ENCODE peak calls at places on chromosomes 6 and 20, in nine cellular contexts. One of them, this sample, is unnamed.

GRCh38 chr6:81847866-81848265 is 95.4 kb upstream of the TENT5A start:
- DNase-seq in heart left ventricle: no peak
- DNase-seq in mammary epithelial cell: no peak
- DNase-seq in effector memory CD4-positive, alpha-beta T cell: no peak
- DNase-seq in astrocyte: no peak
- DNase-seq in GM23248: no peak
- DNase-seq in cardiac muscle cell: no peak
- DNase-seq in ascending aorta: no peak
- DNase-seq in Peyer's patch: no peak
- DNase-seq in this sample: no peak

GRCh38 chr20:18284805-18285533 is 3.4 kb upstream of the ZNF133 start:
- DNase-seq in heart left ventricle: no peak
- DNase-seq in mammary epithelial cell: no peak
- DNase-seq in effector memory CD4-positive, alpha-beta T cell: no peak
- DNase-seq in astrocyte: no peak
- DNase-seq in GM23248: peak; percentile 40
- DNase-seq in cardiac muscle cell: peak; percentile 14
- DNase-seq in ascending aorta: no peak
- DNase-seq in Peyer's patch: no peak
- DNase-seq in this sample: peak; percentile 22

GRCh38 chr20:61628480-61628879 is 376.4 kb downstream of the CDH4 start:
- DNase-seq in heart left ventricle: no peak
- DNase-seq in mammary epithelial cell: no peak
- DNase-seq in effector memory CD4-positive, alpha-beta T cell: no peak
- DNase-seq in astrocyte: no peak
- DNase-seq in GM23248: no peak
- DNase-seq in cardiac muscle cell: no peak
- DNase-seq in ascending aorta: no peak
- DNase-seq in Peyer's patch: no peak
- DNase-seq in this sample: no peak

GRCh38 chr6:6235786-6236185 is 84.7 kb downstream of the F13A1 start:
- DNase-seq in heart left ventricle: no peak
- DNase-seq in mammary epithelial cell: no peak
- DNase-seq in effector memory CD4-positive, alpha-beta T cell: no peak
- DNase-seq in astrocyte: no peak
- DNase-seq in GM23248: no peak
- DNase-seq in cardiac muscle cell: no peak
- DNase-seq in ascending aorta: no peak
- DNase-seq in Peyer's patch: no peak
- DNase-seq in this sample: no peak

GRCh38 chr20:51650685-51651134 is 108.2 kb upstream of the NFATC2 start:
- DNase-seq in heart left ventricle: no peak
- DNase-seq in mammary epithelial cell: peak; percentile 31
- DNase-seq in effector memory CD4-positive, alpha-beta T cell: no peak
- DNase-seq in astrocyte: peak; percentile 57
- DNase-seq in GM23248: peak; percentile 59
- DNase-seq in cardiac muscle cell: no peak
- DNase-seq in ascending aorta: no peak
- DNase-seq in Peyer's patch: no peak
- DNase-seq in this sample: peak; percentile 61

GRCh38 chr6:137051790-137052472 is 7.2 kb upstream of the IL20RA start:
- DNase-seq in heart left ventricle: peak; percentile 26
- DNase-seq in mammary epithelial cell: no peak
- DNase-seq in effector memory CD4-positive, alpha-beta T cell: no peak
- DNase-seq in astrocyte: no peak
- DNase-seq in GM23248: no peak
- DNase-seq in cardiac muscle cell: peak; percentile 34
- DNase-seq in ascending aorta: no peak
- DNase-seq in Peyer's patch: no peak
- DNase-seq in this sample: no peak

GRCh38 chr6:154606457-154606856 is 96.0 kb upstream of the CNKSR3 start:
- DNase-seq in heart left ventricle: no peak
- DNase-seq in mammary epithelial cell: peak; percentile 96
- DNase-seq in effector memory CD4-positive, alpha-beta T cell: peak; percentile 25
- DNase-seq in astrocyte: no peak
- DNase-seq in GM23248: no peak
- DNase-seq in cardiac muscle cell: no peak
- DNase-seq in ascending aorta: no peak
- DNase-seq in Peyer's patch: no peak
- DNase-seq in this sample: no peak

GRCh38 chr6:106188104-106188794 is 102.1 kb downstream of the PRDM1 start:
- DNase-seq in heart left ventricle: no peak
- DNase-seq in mammary epithelial cell: no peak
- DNase-seq in effector memory CD4-positive, alpha-beta T cell: no peak
- DNase-seq in astrocyte: no peak
- DNase-seq in GM23248: no peak
- DNase-seq in cardiac muscle cell: no peak
- DNase-seq in ascending aorta: no peak
- DNase-seq in Peyer's patch: no peak
- DNase-seq in this sample: peak; percentile 22

GRCh38 chr6:142030115-142030619 is 102.6 kb upstream of the GJE1 start:
- DNase-seq in heart left ventricle: no peak
- DNase-seq in mammary epithelial cell: no peak
- DNase-seq in effector memory CD4-positive, alpha-beta T cell: no peak
- DNase-seq in astrocyte: peak; percentile 46
- DNase-seq in GM23248: peak; percentile 56
- DNase-seq in cardiac muscle cell: no peak
- DNase-seq in ascending aorta: no peak
- DNase-seq in Peyer's patch: no peak
- DNase-seq in this sample: no peak

GRCh38 chr6:13929196-13929595 is 4.4 kb downstream of the RNF182 start:
- DNase-seq in heart left ventricle: no peak
- DNase-seq in mammary epithelial cell: no peak
- DNase-seq in effector memory CD4-positive, alpha-beta T cell: no peak
- DNase-seq in astrocyte: no peak
- DNase-seq in GM23248: no peak
- DNase-seq in cardiac muscle cell: no peak
- DNase-seq in ascending aorta: no peak
- DNase-seq in Peyer's patch: no peak
- DNase-seq in this sample: no peak

GRCh38 chr20:45283529-45284065 is 23.0 kb upstream of the RBPJL start:
- DNase-seq in heart left ventricle: no peak
- DNase-seq in mammary epithelial cell: peak; percentile 62
- DNase-seq in effector memory CD4-positive, alpha-beta T cell: no peak
- DNase-seq in astrocyte: no peak
- DNase-seq in GM23248: peak; percentile 61
- DNase-seq in cardiac muscle cell: no peak
- DNase-seq in ascending aorta: no peak
- DNase-seq in Peyer's patch: no peak
- DNase-seq in this sample: no peak

GRCh38 chr6:94177429-94177828 is 758.1 kb upstream of the EPHA7 start:
- DNase-seq in heart left ventricle: no peak
- DNase-seq in mammary epithelial cell: no peak
- DNase-seq in effector memory CD4-positive, alpha-beta T cell: no peak
- DNase-seq in astrocyte: no peak
- DNase-seq in GM23248: no peak
- DNase-seq in cardiac muscle cell: peak; percentile 2
- DNase-seq in ascending aorta: no peak
- DNase-seq in Peyer's patch: no peak
- DNase-seq in this sample: no peak

GRCh38 chr20:1005452-1006027 is 3.4 kb upstream of the RSPO4 start:
- DNase-seq in heart left ventricle: no peak
- DNase-seq in mammary epithelial cell: peak; percentile 59
- DNase-seq in effector memory CD4-positive, alpha-beta T cell: no peak
- DNase-seq in astrocyte: peak; percentile 9
- DNase-seq in GM23248: peak; percentile 34
- DNase-seq in cardiac muscle cell: peak; percentile 76
- DNase-seq in ascending aorta: no peak
- DNase-seq in Peyer's patch: no peak
- DNase-seq in this sample: no peak

GRCh38 chr20:20366551-20366895 is 1.4 kb upstream of the INSM1 start:
- DNase-seq in heart left ventricle: no peak
- DNase-seq in mammary epithelial cell: no peak
- DNase-seq in effector memory CD4-positive, alpha-beta T cell: no peak
- DNase-seq in astrocyte: no peak
- DNase-seq in GM23248: no peak
- DNase-seq in cardiac muscle cell: no peak
- DNase-seq in ascending aorta: no peak
- DNase-seq in Peyer's patch: no peak
- DNase-seq in this sample: no peak

GRCh38 chr20:32452776-32453466 is 94.8 kb downstream of the ASXL1 start:
- DNase-seq in heart left ventricle: no peak
- DNase-seq in mammary epithelial cell: no peak
- DNase-seq in effector memory CD4-positive, alpha-beta T cell: no peak
- DNase-seq in astrocyte: no peak
- DNase-seq in GM23248: no peak
- DNase-seq in cardiac muscle cell: no peak
- DNase-seq in ascending aorta: no peak
- DNase-seq in Peyer's patch: no peak
- DNase-seq in this sample: no peak

GRCh38 chr20:45791668-45792512 is at the start of the genes DNTTIP1 and WFDC3:
- DNase-seq in heart left ventricle: peak; percentile 95
- DNase-seq in mammary epithelial cell: peak; percentile 87
- DNase-seq in effector memory CD4-positive, alpha-beta T cell: peak; percentile 82
- DNase-seq in astrocyte: peak; percentile 78
- DNase-seq in GM23248: peak; percentile 97
- DNase-seq in cardiac muscle cell: peak; percentile 96
- DNase-seq in ascending aorta: peak; percentile 51
- DNase-seq in Peyer's patch: peak; percentile 96
- DNase-seq in this sample: peak; percentile 97

GRCh38 chr6:40444307-40444706 is 142.9 kb downstream of the LRFN2 start:
- DNase-seq in heart left ventricle: no peak
- DNase-seq in mammary epithelial cell: no peak
- DNase-seq in effector memory CD4-positive, alpha-beta T cell: no peak
- DNase-seq in astrocyte: no peak
- DNase-seq in GM23248: no peak
- DNase-seq in cardiac muscle cell: no peak
- DNase-seq in ascending aorta: no peak
- DNase-seq in Peyer's patch: no peak
- DNase-seq in this sample: no peak

GRCh38 chr20:19560876-19561480 is 197.1 kb upstream of the RIN2 start:
- DNase-seq in heart left ventricle: no peak
- DNase-seq in mammary epithelial cell: no peak
- DNase-seq in effector memory CD4-positive, alpha-beta T cell: no peak
- DNase-seq in astrocyte: no peak
- DNase-seq in GM23248: no peak
- DNase-seq in cardiac muscle cell: no peak
- DNase-seq in ascending aorta: no peak
- DNase-seq in Peyer's patch: no peak
- DNase-seq in this sample: no peak

GRCh38 chr6:32622545-32623401 is 14.4 kb upstream of the HLA-DQA1 start:
- DNase-seq in heart left ventricle: peak; percentile 58
- DNase-seq in mammary epithelial cell: peak; percentile 83
- DNase-seq in effector memory CD4-positive, alpha-beta T cell: peak; percentile 38
- DNase-seq in astrocyte: peak; percentile 1
- DNase-seq in GM23248: peak; percentile 20
- DNase-seq in cardiac muscle cell: peak; percentile 69
- DNase-seq in ascending aorta: no peak
- DNase-seq in Peyer's patch: no peak
- DNase-seq in this sample: no peak

GRCh38 chr20:60137657-60138245 is 179.5 kb downstream of the CDH26 start:
- DNase-seq in heart left ventricle: no peak
- DNase-seq in mammary epithelial cell: peak; percentile 28
- DNase-seq in effector memory CD4-positive, alpha-beta T cell: peak; percentile 5
- DNase-seq in astrocyte: no peak
- DNase-seq in GM23248: peak; percentile 48
- DNase-seq in cardiac muscle cell: no peak
- DNase-seq in ascending aorta: no peak
- DNase-seq in Peyer's patch: no peak
- DNase-seq in this sample: no peak
- H3K4me3 ChIP-seq in heart left ventricle: peak overlapping the region; percentile 38
- H3K4me3 ChIP-seq in mammary epithelial cell: no peak overlapping the region
- H3K4me3 ChIP-seq in effector memory CD4-positive, alpha-beta T cell: peak overlapping the region; percentile 26
- H3K4me3 ChIP-seq in astrocyte: peak overlapping the region; percentile 52
- H3K4me3 ChIP-seq in GM23248: peak overlapping the region; percentile 81
- H3K4me3 ChIP-seq in cardiac muscle cell: no peak overlapping the region
- H3K4me3 ChIP-seq in ascending aorta: peak overlapping the region; percentile 41
- H3K4me3 ChIP-seq in Peyer's patch: no peak overlapping the region
- H3K4me3 ChIP-seq in this sample: peak overlapping the region; percentile 73

GRCh38 chr20:4925842-4926530 is 75.3 kb downstream of the SLC23A2 start:
- DNase-seq in heart left ventricle: peak; percentile 72
- DNase-seq in mammary epithelial cell: peak; percentile 23
- DNase-seq in effector memory CD4-positive, alpha-beta T cell: no peak
- DNase-seq in astrocyte: peak; percentile 87
- DNase-seq in GM23248: peak; percentile 73
- DNase-seq in cardiac muscle cell: no peak
- DNase-seq in ascending aorta: peak; percentile 57
- DNase-seq in Peyer's patch: no peak
- DNase-seq in this sample: peak; percentile 36
- H3K4me1 ChIP-seq in heart left ventricle: peaks cover 2% of the 10 kb centered on the region
- H3K4me1 ChIP-seq in mammary epithelial cell: peaks cover 6% of the 10 kb centered on the region
- H3K4me1 ChIP-seq in effector memory CD4-positive, alpha-beta T cell: no peaks in the 10 kb centered on the region
- H3K4me1 ChIP-seq in astrocyte: peaks cover 16% of the 10 kb centered on the region
- H3K4me1 ChIP-seq in GM23248: peaks cover 11% of the 10 kb centered on the region
- H3K4me1 ChIP-seq in cardiac muscle cell: no peaks in the 10 kb centered on the region
- H3K4me1 ChIP-seq in ascending aorta: peaks cover 18% of the 10 kb centered on the region
- H3K4me1 ChIP-seq in Peyer's patch: no peaks in the 10 kb centered on the region
- H3K4me1 ChIP-seq in this sample: peaks cover 8% of the 10 kb centered on the region

GRCh38 chr6:116561377-116562018 is 7.9 kb downstream of the CALHM4 start:
- DNase-seq in heart left ventricle: peak; percentile 69
- DNase-seq in mammary epithelial cell: peak; percentile 58
- DNase-seq in effector memory CD4-positive, alpha-beta T cell: peak; percentile 52
- DNase-seq in astrocyte: peak; percentile 32
- DNase-seq in GM23248: peak; percentile 77
- DNase-seq in cardiac muscle cell: peak; percentile 72
- DNase-seq in ascending aorta: peak; percentile 31
- DNase-seq in Peyer's patch: peak; percentile 65
- DNase-seq in this sample: peak; percentile 90
- H3K9me3 ChIP-seq in heart left ventricle: no peaks in the 10 kb centered on the region
- H3K9me3 ChIP-seq in mammary epithelial cell: no peaks in the 10 kb centered on the region
- H3K9me3 ChIP-seq in effector memory CD4-positive, alpha-beta T cell: no peaks in the 10 kb centered on the region
- H3K9me3 ChIP-seq in astrocyte: no peaks in the 10 kb centered on the region
- H3K9me3 ChIP-seq in GM23248: no peaks in the 10 kb centered on the region
- H3K9me3 ChIP-seq in cardiac muscle cell: no peaks in the 10 kb centered on the region
- H3K9me3 ChIP-seq in ascending aorta: no peaks in the 10 kb centered on the region
- H3K9me3 ChIP-seq in Peyer's patch: no peaks in the 10 kb centered on the region
- H3K9me3 ChIP-seq in this sample: no peaks in the 10 kb centered on the region

GRCh38 chr6:160765412-160765811 is 63.4 kb downstream of the PLG start:
- DNase-seq in heart left ventricle: no peak
- DNase-seq in mammary epithelial cell: no peak
- DNase-seq in effector memory CD4-positive, alpha-beta T cell: no peak
- DNase-seq in astrocyte: no peak
- DNase-seq in GM23248: no peak
- DNase-seq in cardiac muscle cell: no peak
- DNase-seq in ascending aorta: no peak
- DNase-seq in Peyer's patch: no peak
- DNase-seq in this sample: no peak

GRCh38 chr6:160767647-160768019 is 65.6 kb downstream of the PLG start:
- DNase-seq in heart left ventricle: no peak
- DNase-seq in mammary epithelial cell: no peak
- DNase-seq in effector memory CD4-positive, alpha-beta T cell: no peak
- DNase-seq in astrocyte: no peak
- DNase-seq in GM23248: no peak
- DNase-seq in cardiac muscle cell: no peak
- DNase-seq in ascending aorta: no peak
- DNase-seq in Peyer's patch: no peak
- DNase-seq in this sample: no peak

GRCh38 chr6:160766657-160767018 is 64.6 kb downstream of the PLG start:
- DNase-seq in heart left ventricle: no peak
- DNase-seq in mammary epithelial cell: no peak
- DNase-seq in effector memory CD4-positive, alpha-beta T cell: no peak
- DNase-seq in astrocyte: no peak
- DNase-seq in GM23248: no peak
- DNase-seq in cardiac muscle cell: no peak
- DNase-seq in ascending aorta: no peak
- DNase-seq in Peyer's patch: no peak
- DNase-seq in this sample: no peak

GRCh38 chr6:160767019-160767646 is 65.1 kb downstream of the PLG start:
- DNase-seq in heart left ventricle: peak; percentile 63
- DNase-seq in mammary epithelial cell: peak; percentile 52
- DNase-seq in effector memory CD4-positive, alpha-beta T cell: no peak
- DNase-seq in astrocyte: peak; percentile 17
- DNase-seq in GM23248: peak; percentile 78
- DNase-seq in cardiac muscle cell: peak; percentile 84
- DNase-seq in ascending aorta: no peak
- DNase-seq in Peyer's patch: peak; percentile 62
- DNase-seq in this sample: peak; percentile 29

GRCh38 chr6:160764847-160765246 is 62.8 kb downstream of the PLG start:
- DNase-seq in heart left ventricle: no peak
- DNase-seq in mammary epithelial cell: no peak
- DNase-seq in effector memory CD4-positive, alpha-beta T cell: no peak
- DNase-seq in astrocyte: no peak
- DNase-seq in GM23248: no peak
- DNase-seq in cardiac muscle cell: no peak
- DNase-seq in ascending aorta: no peak
- DNase-seq in Peyer's patch: no peak
- DNase-seq in this sample: no peak
- H3K4me3 ChIP-seq in heart left ventricle: no peak overlapping the region
- H3K4me3 ChIP-seq in mammary epithelial cell: no peak overlapping the region
- H3K4me3 ChIP-seq in effector memory CD4-positive, alpha-beta T cell: no peak overlapping the region
- H3K4me3 ChIP-seq in astrocyte: no peak overlapping the region
- H3K4me3 ChIP-seq in GM23248: no peak overlapping the region
- H3K4me3 ChIP-seq in cardiac muscle cell: no peak overlapping the region
- H3K4me3 ChIP-seq in ascending aorta: no peak overlapping the region
- H3K4me3 ChIP-seq in Peyer's patch: no peak overlapping the region
- H3K4me3 ChIP-seq in this sample: no peak overlapping the region

This sample was measured in adipocyte.